ENCODE peak calls at places on chromosome 6, in five cellular contexts. Y is body of pancreas, J is gastrocnemius medialis, Z is stomach, K is breast epithelium. M is an unnamed sample.

GRCh38 chr6:1317302-1317815 is 5.5 kb downstream of the FOXQ1 start:
- DNase-seq in Y (peak; percentile 23), J (no peak), Z (no peak), K (no peak), M (no peak)

GRCh38 chr6:42017021-42017643 is 33.2 kb upstream of the TAF8 start:
- DNase-seq in Y (no peak), J (no peak), Z (no peak), K (no peak), M (no peak)

GRCh38 chr6:55174211-55175013 is at the start of gene HCRTR2:
- DNase-seq in Y (peak; percentile 8), J (no peak), Z (no peak), K (no peak), M (no peak)

GRCh38 chr6:82750570-82750969 is 315.1 kb downstream of the UBE3D start:
- DNase-seq in Y (no peak), J (no peak), Z (no peak), K (no peak), M (no peak)

GRCh38 chr6:20569000-20569610 is 34.8 kb downstream of the CDKAL1 start:
- DNase-seq in Y (no peak), J (no peak), Z (no peak), K (no peak), M (no peak)

GRCh38 chr6:45611502-45611901 is 233.8 kb upstream of the SUPT3H start:
- DNase-seq in Y (no peak), J (no peak), Z (no peak), K (no peak), M (no peak)

GRCh38 chr6:67362976-67363375 is 1272.1 kb upstream of the ADGRB3 start:
- DNase-seq in Y (no peak), J (no peak), Z (no peak), K (no peak), M (no peak)

GRCh38 chr6:149130093-149130872 is 187.2 kb upstream of the TAB2 start:
- DNase-seq in Y (peak; percentile 69), J (no peak), Z (peak; percentile 68), K (peak; percentile 49), M (peak; percentile 79)

GRCh38 chr6:149094934-149095341 is 222.6 kb upstream of the TAB2 start:
- DNase-seq in Y (no peak), J (no peak), Z (no peak), K (no peak), M (no peak)

GRCh38 chr6:145457556-145457955 is 277.8 kb downstream of the EPM2A start:
- DNase-seq in Y (no peak), J (no peak), Z (no peak), K (no peak), M (no peak)

GRCh38 chr6:13454286-13455221 is 32.8 kb downstream of the GFOD1 start:
- DNase-seq in Y (no peak), J (peak; percentile 64), Z (peak; percentile 32), K (peak; percentile 50), M (no peak)

GRCh38 chr6:122653094-122653493 is 42.9 kb downstream of the PKIB start:
- DNase-seq in Y (no peak), J (no peak), Z (no peak), K (no peak), M (no peak)

GRCh38 chr6:152356016-152356415 is 281.1 kb downstream of the SYNE1 start:
- DNase-seq in Y (no peak), J (no peak), Z (no peak), K (no peak), M (no peak)

GRCh38 chr6:127484207-127484858 is 25.1 kb upstream of the KIAA0408 start:
- DNase-seq in Y (no peak), J (no peak), Z (no peak), K (no peak), M (no peak)

GRCh38 chr6:139698526-139699182 is 324.2 kb upstream of the CITED2 start:
- DNase-seq in Y (peak; percentile 26), J (no peak), Z (no peak), K (no peak), M (no peak)

GRCh38 chr6:152232494-152233151 is 404.5 kb downstream of the SYNE1 start:
- DNase-seq in Y (no peak), J (no peak), Z (no peak), K (no peak), M (no peak)

GRCh38 chr6:119514355-119514754 is 164.8 kb upstream of the MAN1A1 start:
- DNase-seq in Y (no peak), J (no peak), Z (no peak), K (no peak), M (no peak)

GRCh38 chr6:114164206-114164605 is 178.6 kb downstream of the HS3ST5 start:
- DNase-seq in Y (no peak), J (no peak), Z (no peak), K (no peak), M (no peak)

GRCh38 chr6:169993861-169994481 is 242.5 kb downstream of the ERMARD start:
- DNase-seq in Y (no peak), J (no peak), Z (no peak), K (peak; percentile 3), M (no peak)

GRCh38 chr6:123803862-123804681 is at the start of gene NKAIN2:
- DNase-seq in Y (no peak), J (peak; percentile 25), Z (no peak), K (no peak), M (no peak)

GRCh38 chr6:169895000-169895759 is 143.8 kb downstream of the ERMARD start:
- DNase-seq in Y (no peak), J (no peak), Z (no peak), K (no peak), M (no peak)

GRCh38 chr6:56226946-56227879 is 20.2 kb downstream of the COL21A1 start:
- DNase-seq in Y (no peak), J (no peak), Z (no peak), K (no peak), M (no peak)

GRCh38 chr6:6495851-6496250 is 92.7 kb upstream of the LY86 start:
- DNase-seq in Y (no peak), J (no peak), Z (no peak), K (no peak), M (no peak)

GRCh38 chr6:39029156-39030011 is 19.2 kb upstream of the GLP1R start:
- DNase-seq in Y (peak; percentile 57), J (no peak), Z (no peak), K (no peak), M (no peak)

GRCh38 chr6:87357479-87358196 is 13.0 kb downstream of the C6orf163 start:
- DNase-seq in Y (no peak), J (no peak), Z (no peak), K (no peak), M (no peak)

GRCh38 chr6:137823826-137824501 is 43.1 kb upstream of the TNFAIP3 start:
- DNase-seq in Y (peak; percentile 16), J (no peak), Z (peak; percentile 32), K (peak; percentile 42), M (no peak)

GRCh38 chr6:113818528-113818927 is 38.6 kb upstream of the MARCKS start:
- DNase-seq in Y (no peak), J (no peak), Z (no peak), K (no peak), M (no peak)

GRCh38 chr6:41818271-41819054 is 31.0 kb downstream of the TOMM6 start:
- DNase-seq in Y (no peak), J (no peak), Z (no peak), K (no peak), M (no peak)

GRCh38 chr6:149354009-149354408 is 36.5 kb downstream of the TAB2 start:
- DNase-seq in Y (no peak), J (no peak), Z (no peak), K (no peak), M (no peak)

GRCh38 chr6:42454428-42454791 is 2.7 kb upstream of the TRERF1 start:
- DNase-seq in Y (peak; percentile 31), J (no peak), Z (peak; percentile 69), K (no peak), M (no peak)

GRCh38 chr6:19297880-19298279 is 539.3 kb upstream of the ID4 start:
- DNase-seq in Y (no peak), J (peak; percentile 10), Z (no peak), K (no peak), M (no peak)

GRCh38 chr6:138088307-138088744 is 18.9 kb downstream of the PERP start:
- DNase-seq in Y (peak; percentile 51), J (no peak), Z (peak; percentile 59), K (peak; percentile 44), M (peak; percentile 85)

GRCh38 chr6:170402318-170403040 is 95.9 kb downstream of the FAM120B start:
- DNase-seq in Y (no peak), J (no peak), Z (no peak), K (no peak), M (no peak)

GRCh38 chr6:136551103-136551502 is 881 bp upstream of the MAP7 start:
- DNase-seq in Y (peak; percentile 24), J (no peak), Z (no peak), K (no peak), M (peak; percentile 19)

GRCh38 chr6:116847234-116847633 is 18.4 kb upstream of the GPRC6A start:
- DNase-seq in Y (no peak), J (no peak), Z (no peak), K (no peak), M (no peak)

GRCh38 chr6:165974817-165975216 is 192.8 kb downstream of the TBXT start:
- DNase-seq in Y (no peak), J (no peak), Z (no peak), K (no peak), M (no peak)
- H3K27ac ChIP-seq in Y (no peak overlapping the region), J (no peak overlapping the region), Z (no peak overlapping the region), K (no peak overlapping the region), M (no peak overlapping the region)

GRCh38 chr6:156859686-156860085 is 82.5 kb downstream of the ARID1B start:
- DNase-seq in Y (no peak), J (no peak), Z (no peak), K (no peak), M (no peak)
- H3K4me1 ChIP-seq in Y (peaks cover 25% of the 10 kb centered on the region), J (peaks cover 43% of the 10 kb centered on the region), Z (no peaks in the 10 kb centered on the region), K (no peaks in the 10 kb centered on the region), M (no peaks in the 10 kb centered on the region)

DNA sequence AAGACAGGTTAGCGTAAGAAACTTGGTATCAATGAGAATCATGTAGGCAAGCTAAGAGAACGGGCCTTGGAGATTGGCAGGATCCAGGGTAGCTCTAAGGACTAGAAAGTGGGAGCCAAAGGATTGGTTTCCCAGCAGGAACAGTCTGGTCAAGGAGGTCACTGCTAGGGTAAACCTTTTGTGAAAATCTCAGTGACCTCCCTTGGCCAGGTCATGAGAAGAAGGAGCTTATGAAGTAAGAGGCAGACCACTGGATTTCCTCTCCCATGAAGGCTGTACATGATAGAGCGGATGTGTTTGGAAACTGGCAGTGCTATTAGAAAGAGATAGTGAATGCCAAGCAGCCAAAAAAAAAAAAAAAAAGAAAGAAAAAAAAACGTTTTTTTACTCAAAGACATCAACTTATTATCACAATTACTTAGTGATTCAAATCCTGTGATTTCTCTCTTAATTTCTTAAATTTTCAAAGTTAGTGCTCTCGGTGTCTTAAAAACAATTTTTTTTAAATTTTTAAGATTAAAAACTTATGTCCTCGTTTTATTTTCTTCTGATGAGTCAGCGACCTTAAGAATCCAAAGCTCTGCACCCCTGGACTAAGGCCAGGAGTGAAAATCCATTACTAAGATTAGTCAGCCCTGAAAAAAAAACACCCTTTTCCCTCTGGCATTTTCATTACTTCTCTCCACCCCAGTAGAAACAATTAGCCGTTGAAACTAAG is 85.9 kb upstream of the CARMIL1 start:
- DNase-seq in Y (peak; percentile 40), J (no peak), Z (no peak), K (peak; percentile 35), M (no peak)
- TF ChIP-seq POLR2A in Y (no peak), J (no peak), Z (no peak), K (no peak), M (no peak)

DNA sequence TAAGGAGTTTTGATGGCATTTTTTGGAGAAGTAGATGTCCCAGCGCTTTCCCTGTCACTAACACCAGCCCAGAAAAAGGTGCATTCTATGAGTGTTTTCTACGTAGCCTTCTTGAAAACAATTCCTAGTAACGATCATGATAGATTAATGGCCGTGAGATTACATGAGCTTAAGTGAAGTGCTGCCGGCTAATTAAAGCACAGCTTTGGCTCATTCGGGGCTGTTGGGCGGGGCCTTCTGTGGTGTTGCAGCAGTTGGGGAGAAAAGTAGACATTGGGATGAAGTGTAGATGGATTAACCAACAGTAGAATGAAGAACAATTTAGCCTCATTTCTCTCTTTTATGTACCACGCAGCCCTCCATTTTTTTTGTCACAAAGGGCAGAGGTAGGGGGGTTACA is 20.8 kb upstream of the TRAF3IP2 start:
- DNase-seq in Y (no peak), J (no peak), Z (no peak), K (no peak), M (no peak)
- H3K27ac ChIP-seq in Y (peak overlapping the region; percentile 1), J (peak overlapping the region; percentile 70), Z (peak overlapping the region; percentile 72), K (peak overlapping the region; percentile 52), M (peak overlapping the region; percentile 41)

M was measured in prostate gland.